ENCODE peak calls at places on chromosomes 6 and 20, in six cellular contexts. S is effector memory CD4-positive, alpha-beta T cell; Z is upper lobe of right lung; J is Panc1; Q is Caco-2; A is tibial artery. T is an unnamed sample.

GRCh38 chr6:52249078-52249477 is 4.8 kb upstream of the IL17F start:
- DNase-seq in S (no peak), Z (no peak), J (no peak), Q (peak; percentile 44), A (no peak), T (no peak)

GRCh38 chr6:142187209-142187608 is 40.1 kb downstream of the VTA1 start:
- DNase-seq in S (no peak), Z (no peak), J (no peak), Q (no peak), A (no peak), T (no peak)

GRCh38 chr6:56529594-56530191 is 113.0 kb downstream of the DST start:
- DNase-seq in S (no peak), Z (no peak), J (no peak), Q (no peak), A (no peak), T (no peak)

GRCh38 chr6:82033631-82034211 is 213.8 kb downstream of the IBTK start:
- DNase-seq in S (no peak), Z (no peak), J (no peak), Q (no peak), A (peak; percentile 77), T (no peak)

GRCh38 chr20:9093203-9093962 is 24.5 kb downstream of the PLCB4 start:
- DNase-seq in S (no peak), Z (no peak), J (no peak), Q (no peak), A (no peak), T (no peak)

GRCh38 chr20:60330461-60330860 is 372.2 kb downstream of the CDH26 start:
- DNase-seq in S (no peak), Z (no peak), J (no peak), Q (no peak), A (no peak), T (no peak)

GRCh38 chr20:46562373-46563169 is 12.1 kb upstream of the OCSTAMP start:
- DNase-seq in S (peak; percentile 4), Z (no peak), J (peak; percentile 28), Q (peak; percentile 83), A (peak; percentile 80), T (peak; percentile 49)

GRCh38 chr6:31558631-31559500 is 11.5 kb downstream of the NFKBIL1 start:
- DNase-seq in S (peak; percentile 64), Z (peak; percentile 74), J (no peak), Q (no peak), A (no peak), T (peak; percentile 68)

GRCh38 chr20:49505518-49505917 is 23.1 kb upstream of the KCNB1 start:
- DNase-seq in S (no peak), Z (no peak), J (no peak), Q (peak; percentile 43), A (no peak), T (no peak)

GRCh38 chr6:72699142-72699541 is 77.3 kb downstream of the KCNQ5 start:
- DNase-seq in S (no peak), Z (no peak), J (no peak), Q (no peak), A (no peak), T (no peak)

GRCh38 chr6:128882560-128882959 is 378 bp upstream of the LAMA2 start:
- DNase-seq in S (no peak), Z (no peak), J (no peak), Q (no peak), A (no peak), T (no peak)

GRCh38 chr6:26420607-26421235 is 18.6 kb downstream of the BTN3A1 start:
- DNase-seq in S (no peak), Z (no peak), J (no peak), Q (peak; percentile 54), A (no peak), T (no peak)

GRCh38 chr6:137214931-137215330 is 4.3 kb downstream of the IFNGR1 start:
- DNase-seq in S (no peak), Z (no peak), J (no peak), Q (no peak), A (no peak), T (no peak)

GRCh38 chr6:138377042-138377441 is 663 bp upstream of the SMIM28 start:
- DNase-seq in S (no peak), Z (no peak), J (no peak), Q (no peak), A (no peak), T (no peak)
- H3K4me1 ChIP-seq in S (no peaks in the 10 kb centered on the region), Z (no peaks in the 10 kb centered on the region), J (no peaks in the 10 kb centered on the region), Q (peaks cover 7% of the 10 kb centered on the region), A (no peaks in the 10 kb centered on the region), T (no peaks in the 10 kb centered on the region)

DNA sequence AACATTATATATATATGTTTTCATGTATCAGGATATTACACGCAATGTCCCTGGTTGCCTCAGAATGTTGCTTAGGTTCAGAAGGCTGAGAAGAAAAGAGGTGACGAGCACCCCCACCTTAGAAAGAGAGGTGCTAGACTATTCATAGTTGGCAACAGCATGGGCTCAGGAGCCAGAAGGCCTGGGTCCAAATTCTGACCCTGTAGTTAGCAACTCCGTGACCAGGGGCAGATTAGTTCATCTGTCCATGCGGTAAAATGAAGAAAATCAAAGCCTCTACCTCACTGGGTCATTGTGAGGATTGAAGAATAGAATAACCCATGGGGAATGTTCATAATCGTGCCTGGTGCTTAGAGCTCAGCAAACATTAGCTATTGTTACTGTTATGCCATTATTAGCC is 5.4 kb upstream of the SIRT5 start:
- DNase-seq in S (no peak), Z (no peak), J (no peak), Q (no peak), A (no peak), T (no peak)
- H3K4me1 ChIP-seq in S (no peaks in the 10 kb centered on the region), Z (no peaks in the 10 kb centered on the region), J (peaks cover 7% of the 10 kb centered on the region), Q (no peaks in the 10 kb centered on the region), A (peaks cover 6% of the 10 kb centered on the region), T (peaks cover 7% of the 10 kb centered on the region)

DNA sequence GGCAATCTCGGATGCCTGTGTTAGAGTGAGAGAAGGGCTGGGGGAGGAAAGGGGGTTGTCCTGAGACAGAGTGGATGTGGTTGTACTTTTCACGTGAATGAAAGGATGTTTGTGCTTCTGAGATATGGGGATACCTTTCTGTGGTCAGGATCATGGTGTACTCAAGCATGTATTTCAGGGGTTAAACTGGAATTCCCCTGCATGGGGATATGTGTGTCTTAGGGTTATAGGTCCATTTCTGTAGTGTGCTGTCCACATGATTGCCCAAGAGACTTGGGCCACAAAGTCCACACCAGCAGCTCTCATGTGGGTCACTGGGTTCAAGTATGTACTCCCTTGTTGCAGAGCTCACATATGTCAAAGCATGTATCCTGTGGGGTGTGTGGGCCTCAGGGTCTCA is 10.5 kb downstream of the SYNGAP1 start:
- DNase-seq in S (no peak), Z (no peak), J (no peak), Q (no peak), A (no peak), T (no peak)
- H3K4me1 ChIP-seq in S (peaks cover 48% of the 10 kb centered on the region), Z (peaks cover 46% of the 10 kb centered on the region), J (peaks cover 33% of the 10 kb centered on the region), Q (peaks cover 50% of the 10 kb centered on the region), A (peaks cover 65% of the 10 kb centered on the region), T (peaks cover 9% of the 10 kb centered on the region)

GRCh38 chr6:44087623-44088022 is 39.6 kb downstream of the MRPL14 start:
- DNase-seq in S (no peak), Z (no peak), J (no peak), Q (no peak), A (no peak), T (no peak)

GRCh38 chr6:44082872-44083321 is 44.4 kb downstream of the MRPL14 start:
- DNase-seq in S (no peak), Z (no peak), J (no peak), Q (no peak), A (no peak), T (no peak)

GRCh38 chr6:44084231-44085014 is 42.8 kb downstream of the MRPL14 start:
- DNase-seq in S (no peak), Z (no peak), J (no peak), Q (no peak), A (no peak), T (no peak)

GRCh38 chr6:44086931-44087574 is 40.2 kb downstream of the MRPL14 start:
- DNase-seq in S (no peak), Z (peak; percentile 82), J (no peak), Q (no peak), A (no peak), T (no peak)

DNA sequence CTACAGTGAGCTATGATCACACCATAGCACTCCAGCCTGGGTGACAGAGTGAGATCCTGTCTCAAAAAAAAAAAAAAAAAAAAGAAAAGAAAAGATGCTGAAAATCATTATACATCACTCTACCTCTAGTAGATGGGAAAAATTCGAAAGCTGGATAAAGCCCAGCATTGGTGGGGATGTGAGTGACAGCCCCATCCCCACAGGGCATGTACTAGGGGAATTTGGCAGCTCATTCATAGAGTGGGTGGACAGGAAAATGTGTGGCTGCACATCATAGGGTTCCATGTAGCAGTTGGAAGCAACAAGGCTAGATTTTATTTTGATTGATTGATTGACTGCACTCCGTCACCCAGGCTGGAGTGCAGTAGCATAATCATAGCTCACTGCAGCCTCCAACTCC is 42.0 kb downstream of the MRPL14 start:
- DNase-seq in S (no peak), Z (no peak), J (no peak), Q (no peak), A (no peak), T (no peak)
- H3K4me1 ChIP-seq in S (no peaks in the 10 kb centered on the region), Z (no peaks in the 10 kb centered on the region), J (no peaks in the 10 kb centered on the region), Q (no peaks in the 10 kb centered on the region), A (peaks cover 6% of the 10 kb centered on the region), T (no peaks in the 10 kb centered on the region)